ENCODE peak calls at places on chromosomes 4 and X, in four cellular contexts. X is HepG2, I is K562, V is WTC11. T is an unnamed sample.

GRCh38 chr4:138308421-138308820 is 66.3 kb upstream of the SLC7A11 start:
- DNase-seq in X (no peak), I (no peak), V (no peak), T (no peak)

GRCh38 chrX:15301924-15302323 is 13.5 kb downstream of the ASB11 start:
- DNase-seq in X (no peak), I (no peak), V (no peak), T (no peak)

GRCh38 chr4:165723051-165723805 is 149.8 kb upstream of the TLL1 start:
- DNase-seq in X (no peak), I (no peak), V (no peak), T (no peak)

GRCh38 chrX:147174596-147174995 is 360.1 kb upstream of the CXorf51A start:
- DNase-seq in X (no peak), I (no peak), V (no peak), T (no peak)

GRCh38 chr4:141462361-141462760 is 174.0 kb upstream of the IL15 start:
- DNase-seq in X (no peak), I (no peak), V (no peak), T (no peak)

GRCh38 chr4:8817081-8817812 is 54.4 kb downstream of the HMX1 start:
- DNase-seq in X (no peak), I (no peak), V (peak; percentile 3), T (no peak)

GRCh38 chrX:40947276-40947675 is 138.0 kb upstream of the USP9X start:
- DNase-seq in X (no peak), I (peak; percentile 12), V (no peak), T (no peak)

GRCh38 chrX:25968920-25969319 is 169.2 kb upstream of the MAGEB18 start:
- DNase-seq in X (peak; percentile 0), I (peak; percentile 18), V (peak; percentile 67), T (peak; percentile 65)

GRCh38 chr4:2274320-2275043 is 12.6 kb upstream of the MXD4 start:
- DNase-seq in X (no peak), I (no peak), V (no peak), T (no peak)

GRCh38 chr4:130026185-130026584 is 930.2 kb downstream of the C4orf33 start:
- DNase-seq in X (no peak), I (no peak), V (peak; percentile 93), T (no peak)

GRCh38 chr4:171813195-171813955 is at the start of gene GALNTL6:
- DNase-seq in X (no peak), I (no peak), V (peak; percentile 48), T (peak; percentile 54)

GRCh38 chrX:123818243-123818642 is 41.6 kb upstream of the XIAP start:
- DNase-seq in X (peak; percentile 63), I (no peak), V (no peak), T (no peak)

GRCh38 chr4:47372561-47372960 is 90.9 kb downstream of the COMMD8 start:
- DNase-seq in X (no peak), I (no peak), V (no peak), T (no peak)

GRCh38 chrX:96982159-96982558 is 98.5 kb downstream of the RPA4 start:
- DNase-seq in X (no peak), I (no peak), V (no peak), T (no peak)

GRCh38 chrX:96979766-96980165 is 96.1 kb downstream of the RPA4 start:
- DNase-seq in X (no peak), I (no peak), V (peak; percentile 16), T (no peak)

GRCh38 chrX:96987228-96987627 is 103.5 kb downstream of the RPA4 start:
- DNase-seq in X (no peak), I (no peak), V (no peak), T (no peak)

GRCh38 chrX:96984538-96984937 is 100.8 kb downstream of the RPA4 start:
- DNase-seq in X (no peak), I (no peak), V (no peak), T (no peak)

GRCh38 chrX:96985046-96985445 is 101.3 kb downstream of the RPA4 start:
- DNase-seq in X (no peak), I (no peak), V (no peak), T (no peak)
- TF ChIP-seq ELF4 in X (no peak), I (no peak), V (no peak), T (no peak)

GRCh38 chrX:22392176-22392814 is 119.6 kb downstream of the CBLL2 start:
- DNase-seq in X (no peak), I (no peak), V (no peak), T (no peak)

GRCh38 chrX:22397566-22397965 is 124.9 kb downstream of the CBLL2 start:
- DNase-seq in X (no peak), I (no peak), V (no peak), T (no peak)

GRCh38 chrX:22396408-22396807 is 123.7 kb downstream of the CBLL2 start:
- DNase-seq in X (no peak), I (no peak), V (no peak), T (no peak)

GRCh38 chrX:22399793-22400192 is 127.1 kb downstream of the CBLL2 start:
- DNase-seq in X (no peak), I (no peak), V (no peak), T (no peak)

DNA sequence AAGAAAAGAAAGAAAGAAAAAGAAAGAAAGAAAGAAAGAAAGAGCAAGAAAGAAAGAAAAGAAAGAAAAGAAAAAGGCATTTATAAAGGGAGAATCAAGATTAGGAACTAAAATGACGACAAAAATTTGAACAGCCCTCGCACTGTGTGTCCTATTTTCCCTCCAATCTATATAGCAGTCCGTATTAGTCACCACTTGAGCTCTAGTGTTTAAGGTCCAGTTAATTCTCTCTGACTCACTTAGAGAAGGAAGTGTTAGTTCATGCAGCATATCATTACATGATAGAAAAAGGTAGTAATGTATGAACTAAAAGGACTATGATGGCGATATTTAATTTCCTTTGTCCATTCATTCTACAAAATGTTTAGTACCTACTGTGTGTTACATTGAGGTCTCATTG is 122.7 kb downstream of the CBLL2 start:
- DNase-seq in X (no peak), I (no peak), V (no peak), T (no peak)
- TF ChIP-seq ELF4 in X (no peak), I (no peak), V (no peak), T (no peak)

GRCh38 chr4:86358176-86358701 is 1.6 kb downstream of the MAPK10 start:
- DNase-seq in X (no peak), I (no peak), V (no peak), T (no peak)

GRCh38 chr4:86356831-86357230 is 3.0 kb downstream of the MAPK10 start:
- DNase-seq in X (no peak), I (no peak), V (no peak), T (no peak)

GRCh38 chr4:86362510-86362909 is 2.7 kb upstream of the MAPK10 start:
- DNase-seq in X (no peak), I (no peak), V (no peak), T (no peak)

GRCh38 chr4:86357608-86358007 is 2.2 kb downstream of the MAPK10 start:
- DNase-seq in X (no peak), I (no peak), V (no peak), T (no peak)

DNA sequence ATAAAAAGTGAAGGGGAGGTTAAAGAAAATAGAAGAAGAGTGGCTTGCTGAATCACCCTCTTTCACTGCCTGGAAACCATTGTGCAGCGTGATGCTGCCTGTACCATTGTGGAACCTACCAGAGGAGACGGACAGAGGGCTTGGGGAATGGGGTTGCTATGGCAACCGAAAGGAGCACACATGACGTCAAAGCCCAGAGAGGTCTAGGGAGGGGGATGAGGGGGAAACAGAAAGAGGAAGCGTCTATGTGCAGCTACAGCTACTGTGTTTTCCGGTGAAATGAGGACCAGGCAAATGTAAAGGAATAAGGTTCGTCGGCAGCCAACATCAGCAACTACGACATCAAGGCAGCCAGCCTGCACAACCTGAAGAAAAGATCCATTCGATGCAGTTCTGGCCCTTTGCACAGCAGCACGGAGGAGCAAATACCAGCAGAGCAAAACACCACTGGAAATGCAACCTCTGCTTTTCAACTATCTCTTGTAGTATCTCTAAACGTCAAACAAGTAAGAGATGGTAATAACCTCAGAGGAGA is at the start of gene MAPK10:
- DNase-seq in X (no peak), I (no peak), V (peak; percentile 62), T (no peak)
- TF ChIP-seq ELF4 in X (no peak), I (no peak), V (no peak), T (no peak)

DNA sequence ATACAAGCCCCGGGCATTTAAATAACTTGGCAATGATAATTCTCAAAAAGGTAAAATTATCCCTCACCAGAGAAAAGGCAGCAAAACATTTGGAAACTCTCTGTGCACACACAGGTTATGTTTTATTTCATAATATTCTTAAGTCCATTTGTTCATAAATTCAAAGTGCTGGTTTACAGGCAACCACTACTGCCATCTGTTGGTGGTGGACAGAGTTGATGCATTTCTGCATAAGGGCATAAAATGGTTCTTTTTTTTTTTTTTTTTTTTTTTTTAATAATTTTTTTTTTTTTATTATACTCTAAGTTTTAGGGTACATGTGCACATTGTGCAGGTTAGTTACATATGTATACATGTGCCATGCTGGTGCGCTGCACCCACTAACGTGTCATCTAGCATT is 31.5 kb upstream of the IL21 start:
- DNase-seq in X (peak; percentile 14), I (peak; percentile 51), V (peak; percentile 30), T (peak; percentile 34)
- TF ChIP-seq ELF4 in X (no peak), I (no peak), V (no peak), T (no peak)

GRCh38 chrX:71978164-71978563 is 67.5 kb downstream of the NHSL2 start:
- DNase-seq in X (no peak), I (no peak), V (no peak), T (no peak)

GRCh38 chrX:71974916-71975315 is 64.3 kb downstream of the NHSL2 start:
- DNase-seq in X (no peak), I (no peak), V (no peak), T (no peak)

GRCh38 chrX:71976753-71977152 is 66.1 kb downstream of the NHSL2 start:
- DNase-seq in X (no peak), I (no peak), V (no peak), T (no peak)
- TF ChIP-seq ELF4 in X (no peak), I (no peak), V (no peak), T (no peak)

GRCh38 chr4:14716622-14717021 is 285.7 kb upstream of the CPEB2 start:
- DNase-seq in X (no peak), I (no peak), V (no peak), T (no peak)

DNA sequence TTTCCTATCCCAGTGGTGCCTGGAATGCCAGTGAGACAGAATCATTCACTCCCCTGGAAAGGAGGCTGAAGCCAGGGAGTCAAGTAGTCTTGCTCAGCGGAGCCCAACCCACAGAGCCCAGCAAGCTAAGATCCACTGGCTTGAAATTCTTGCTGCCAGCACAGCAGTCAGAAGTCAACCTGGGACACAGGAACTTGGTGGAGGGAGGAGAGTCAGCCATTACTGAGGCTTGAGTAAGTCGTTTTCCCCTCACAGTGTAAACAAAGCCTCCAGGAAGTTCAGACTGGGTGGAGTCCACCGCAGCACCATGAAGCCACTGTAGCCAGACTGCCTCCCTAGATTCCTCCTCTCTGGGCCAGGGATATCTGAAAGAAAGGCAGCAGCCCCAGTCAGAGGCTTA is 283.2 kb upstream of the CPEB2 start:
- DNase-seq in X (no peak), I (no peak), V (no peak), T (no peak)
- TF ChIP-seq ELF4 in X (no peak), I (no peak), V (no peak), T (no peak)

T was measured in HEK293T.